ENCODE peak calls at places on chromosomes 1 and 21, in four cellular contexts. Y, H, M and K are unnamed samples.
A peak's percentile ranks its signal among the peaks of the same experiment; 100 is the strongest.

GRCh38 chr1:7221823-7222462 is 436.7 kb downstream of the CAMTA1 start:
- DNase-seq in Y (no peak), H (no peak), M (no peak), K (no peak)

GRCh38 chr1:178810585-178810984 is 60.3 kb downstream of the ANGPTL1 start:
- DNase-seq in Y (no peak), H (no peak), M (no peak), K (no peak)

GRCh38 chr21:26115346-26115745 is 55.2 kb downstream of the APP start:
- DNase-seq in Y (peak; percentile 41), H (no peak), M (no peak), K (no peak)

GRCh38 chr1:58818075-58818474 is 34.2 kb upstream of the JUN start:
- DNase-seq in Y (peak; percentile 81), H (no peak), M (no peak), K (no peak)

GRCh38 chr1:44831516-44831915 is 11.5 kb downstream of the PTCH2 start:
- DNase-seq in Y (no peak), H (no peak), M (no peak), K (no peak)

GRCh38 chr1:89203166-89203565 is 4.4 kb upstream of the GBP4 start:
- DNase-seq in Y (no peak), H (no peak), M (no peak), K (no peak)

GRCh38 chr1:15283500-15283899 is 36.5 kb downstream of the FHAD1 start:
- DNase-seq in Y (no peak), H (no peak), M (no peak), K (no peak)

GRCh38 chr1:200429221-200429751 is 19.4 kb upstream of the ZNF281 start:
- DNase-seq in Y (peak; percentile 92), H (no peak), M (no peak), K (no peak)

GRCh38 chr1:43617668-43618067 is 32.3 kb upstream of the KDM4A start:
- DNase-seq in Y (no peak), H (no peak), M (no peak), K (no peak)

GRCh38 chr1:235622933-235623790 is 26.4 kb downstream of the GNG4 start:
- DNase-seq in Y (no peak), H (no peak), M (no peak), K (no peak)

GRCh38 chr1:167899253-167899681 is 14.7 kb downstream of the ADCY10 start:
- DNase-seq in Y (peak; percentile 61), H (no peak), M (no peak), K (no peak)

GRCh38 chr1:220511183-220511582 is 16.8 kb upstream of the MARK1 start:
- DNase-seq in Y (no peak), H (no peak), M (no peak), K (no peak)

GRCh38 chr1:40382601-40383000 is 9.1 kb downstream of the SMAP2 start:
- DNase-seq in Y (no peak), H (no peak), M (no peak), K (no peak)
- TF ChIP-seq CTCF in Y (no peak), H (no peak), M (no peak), K (no peak)

GRCh38 chr1:31771891-31772668 is 7.9 kb upstream of the ADGRB2 start:
- DNase-seq in Y (peak; percentile 32), H (no peak), M (no peak), K (no peak)
- TF ChIP-seq CTCF in Y (no peak), H (no peak), M (no peak), K (no peak)

GRCh38 chr1:22527555-22528296 is 35.6 kb upstream of the EPHA8 start:
- DNase-seq in Y (peak; percentile 22), H (no peak), M (no peak), K (no peak)
- TF ChIP-seq CTCF in Y (no peak), H (no peak), M (no peak), K (peak; percentile 31)

DNA sequence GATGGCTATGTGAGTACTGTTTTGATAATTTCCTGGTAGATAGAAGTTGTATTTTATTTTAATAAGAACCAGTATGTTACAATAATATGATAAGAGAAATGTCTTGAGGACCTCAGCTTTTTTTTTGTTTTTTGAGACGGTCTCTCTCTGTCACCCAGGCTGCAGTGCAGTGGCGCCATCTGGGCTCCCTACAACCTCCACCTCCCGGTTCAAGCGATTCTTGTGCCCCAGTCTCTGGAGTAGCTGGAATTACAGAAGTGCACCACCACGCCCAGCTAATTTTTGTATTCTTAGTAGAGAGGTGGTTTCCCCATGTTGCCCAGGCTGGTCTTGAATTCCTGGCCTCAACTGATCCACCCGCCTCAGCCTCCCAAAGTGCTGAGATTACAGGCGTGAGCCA is 968.1 kb upstream of the ADGRL4 start:
- DNase-seq in Y (no peak), H (no peak), M (peak; percentile 21), K (no peak)
- TF ChIP-seq CTCF in Y (no peak), H (no peak), M (no peak), K (no peak)

DNA sequence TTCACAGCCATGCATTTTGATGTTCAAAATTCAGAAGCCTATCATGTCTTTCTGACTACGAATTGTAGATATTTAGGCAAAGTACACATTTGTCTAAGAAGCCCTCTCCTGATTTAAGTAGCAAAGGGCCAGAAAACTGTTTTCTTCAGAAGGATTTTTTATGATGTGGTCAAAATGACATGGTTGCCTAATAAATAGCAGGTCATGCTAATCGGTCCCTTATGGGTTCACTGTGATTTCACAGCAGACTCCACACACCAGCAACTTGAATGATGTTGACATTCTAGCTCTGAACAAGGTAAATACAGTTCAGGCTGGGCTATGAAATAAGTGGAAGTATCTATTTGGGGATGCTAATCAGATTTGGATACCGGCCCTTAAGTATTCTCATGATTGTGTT is 178.7 kb upstream of the DPYD start:
- DNase-seq in Y (no peak), H (no peak), M (no peak), K (no peak)
- TF ChIP-seq CTCF in Y (no peak), H (no peak), M (no peak), K (no peak)

DNA sequence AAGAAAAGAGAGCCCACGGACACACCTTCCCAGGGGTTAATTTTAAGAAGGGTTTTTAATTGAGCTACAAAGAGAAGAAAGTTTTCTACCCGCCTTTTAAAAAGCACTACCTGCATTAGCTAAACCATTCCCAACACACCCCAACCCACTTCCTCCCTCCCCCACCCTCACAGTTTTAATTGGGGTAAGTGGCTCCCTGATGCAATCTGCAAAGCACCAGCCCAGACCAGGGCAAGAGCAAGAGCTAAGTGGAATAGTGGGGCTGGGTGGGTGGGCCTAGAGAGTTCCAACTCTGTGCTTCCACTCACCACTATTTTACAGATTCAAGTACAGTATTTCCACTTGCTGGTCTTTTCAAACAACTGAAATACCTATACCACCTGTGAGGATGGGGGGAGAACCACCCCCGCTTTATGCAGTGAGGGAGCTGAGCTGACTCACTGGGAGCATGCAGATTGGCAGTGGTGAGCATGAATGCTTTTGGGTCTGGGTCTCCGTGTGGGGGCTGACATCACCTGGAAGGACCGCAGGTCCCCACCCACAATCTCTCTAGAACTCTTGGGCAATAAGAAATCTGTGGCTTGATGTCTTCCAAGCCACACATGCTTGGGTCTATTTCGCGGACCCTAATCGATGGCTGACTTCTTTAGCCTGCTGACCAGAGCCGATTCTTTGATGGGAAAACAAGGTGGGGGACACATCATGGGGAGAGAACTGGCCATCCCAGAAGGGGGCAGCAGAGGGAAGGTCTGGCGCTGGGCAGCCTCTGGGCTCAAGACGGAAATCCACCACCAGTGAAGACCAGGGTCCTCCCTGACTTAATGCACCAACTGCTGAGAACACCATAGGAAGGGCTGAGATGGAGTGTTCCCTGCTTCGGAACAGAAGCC is 95.5 kb downstream of the SSBP3 start:
- DNase-seq in Y (peak; percentile 66), H (no peak), M (peak; percentile 84), K (peak; percentile 60)
- TF ChIP-seq CTCF in Y (peak; percentile 75), H (no peak), M (no peak), K (peak; percentile 55)

DNA sequence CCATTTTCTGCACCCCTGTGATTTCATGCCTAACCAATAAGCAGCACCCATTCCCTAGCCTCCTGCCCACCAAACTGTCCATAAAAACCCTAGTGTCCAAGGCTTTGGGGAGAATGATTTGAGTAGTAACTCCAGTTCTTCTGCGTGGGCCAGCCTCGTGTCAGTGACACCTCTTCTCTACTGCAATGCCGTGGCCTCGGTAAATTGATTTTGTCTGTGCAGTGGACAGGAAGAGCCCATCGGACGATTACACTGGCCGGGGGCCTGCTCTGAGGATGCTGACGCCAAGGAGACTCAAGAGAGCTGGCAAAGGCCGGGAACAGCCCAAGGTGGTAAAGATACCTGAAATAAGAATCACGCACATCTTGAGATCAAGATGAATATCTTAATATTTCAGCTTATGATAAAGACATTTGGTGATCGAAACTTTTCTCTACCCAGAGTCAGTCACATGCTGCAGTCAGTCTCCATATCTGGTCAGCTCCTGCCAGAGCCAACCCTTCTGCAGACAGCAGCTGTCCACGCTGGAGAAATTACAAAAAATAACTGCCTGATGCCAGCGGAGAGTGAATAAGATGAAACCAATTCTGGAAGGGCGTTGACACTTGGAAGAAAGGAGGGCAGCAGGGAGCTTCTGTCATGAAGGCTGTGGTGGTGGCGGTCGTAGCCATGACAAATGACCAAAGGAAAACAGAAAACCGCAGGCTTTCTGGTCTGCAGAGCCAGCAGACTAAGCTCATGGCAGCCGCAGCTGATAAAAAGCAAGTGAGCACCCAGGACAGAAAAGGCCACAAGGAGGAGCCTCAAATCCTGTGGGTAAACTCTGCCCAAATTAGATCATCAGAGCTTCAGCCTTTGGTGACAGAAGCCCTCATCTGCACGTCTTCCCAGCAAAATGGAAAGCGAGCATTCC is 29.1 kb downstream of the RSPH1 start:
- DNase-seq in Y (peak; percentile 37), H (no peak), M (no peak), K (no peak)
- TF ChIP-seq CTCF in Y (peak; percentile 23), H (peak; percentile 27), M (no peak), K (no peak)

DNA sequence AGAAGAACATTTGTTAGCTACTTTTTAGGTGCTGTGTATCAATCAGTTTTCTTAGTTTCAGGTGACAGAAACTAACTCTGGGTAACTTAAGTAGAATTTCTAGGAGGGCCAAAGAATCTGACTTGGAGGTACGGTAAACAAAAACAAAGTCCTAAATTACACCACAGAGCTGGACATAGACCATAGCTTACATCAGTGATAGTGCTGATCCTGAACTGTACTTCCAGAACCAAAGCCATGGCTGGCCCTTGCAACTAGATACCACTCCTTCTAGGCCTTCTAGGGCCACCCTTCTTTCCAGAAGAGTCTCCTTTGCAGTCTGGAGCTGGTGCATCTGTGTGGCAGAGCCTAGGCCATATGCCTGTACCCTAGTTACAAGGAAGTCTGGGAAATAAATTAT is 94.5 kb downstream of the OLFML2B start:
- DNase-seq in Y (no peak), H (no peak), M (no peak), K (no peak)
- TF ChIP-seq CTCF in Y (no peak), H (no peak), M (no peak), K (no peak)